ENCODE peak calls at places on chromosomes 13 and 19, in nine cellular contexts. One of them, this sample, is unnamed.

GRCh38 chr13:40146586-40147240 is 491.3 kb downstream of the COG6 start:
- DNase-seq in cardiac muscle cell: no peak
- DNase-seq in heart right ventricle: no peak
- DNase-seq in body of pancreas: no peak
- DNase-seq in AG10803: no peak
- DNase-seq in IMR-90: no peak
- DNase-seq in activated B cell treated with CpG ODN at 0.5 μM for 24 hours: no peak
- DNase-seq in adrenal gland: no peak
- DNase-seq in CD4-positive, alpha-beta T cell: no peak
- DNase-seq in this sample: no peak

GRCh38 chr19:39679056-39679790 is 23.5 kb downstream of the LGALS16 start:
- DNase-seq in IMR-90: no peak
- DNase-seq in body of pancreas: no peak
- DNase-seq in activated B cell treated with CpG ODN at 0.5 μM for 24 hours: no peak
- DNase-seq in heart right ventricle: peak; percentile 8
- DNase-seq in adrenal gland: peak; percentile 17
- DNase-seq in cardiac muscle cell: no peak
- DNase-seq in CD4-positive, alpha-beta T cell: no peak
- DNase-seq in AG10803: no peak
- DNase-seq in this sample: no peak

GRCh38 chr19:48249502-48250014 is 6.2 kb downstream of the CARD8 start:
- DNase-seq in activated B cell treated with CpG ODN at 0.5 μM for 24 hours: peak; percentile 41
- DNase-seq in body of pancreas: peak; percentile 58
- DNase-seq in cardiac muscle cell: peak; percentile 37
- DNase-seq in IMR-90: no peak
- DNase-seq in AG10803: no peak
- DNase-seq in heart right ventricle: peak; percentile 77
- DNase-seq in CD4-positive, alpha-beta T cell: peak; percentile 66
- DNase-seq in adrenal gland: peak; percentile 58
- DNase-seq in this sample: no peak

GRCh38 chr19:30214651-30215051 is 157.5 kb upstream of the ZNF536 start:
- DNase-seq in adrenal gland: no peak
- DNase-seq in heart right ventricle: no peak
- DNase-seq in cardiac muscle cell: no peak
- DNase-seq in activated B cell treated with CpG ODN at 0.5 μM for 24 hours: no peak
- DNase-seq in body of pancreas: no peak
- DNase-seq in AG10803: peak; percentile 58
- DNase-seq in IMR-90: no peak
- DNase-seq in CD4-positive, alpha-beta T cell: no peak
- DNase-seq in this sample: no peak

GRCh38 chr19:16825312-16826168 is 3.7 kb upstream of the SIN3B start:
- DNase-seq in CD4-positive, alpha-beta T cell: no peak
- DNase-seq in body of pancreas: peak; percentile 58
- DNase-seq in activated B cell treated with CpG ODN at 0.5 μM for 24 hours: no peak
- DNase-seq in adrenal gland: peak; percentile 74
- DNase-seq in IMR-90: peak; percentile 63
- DNase-seq in heart right ventricle: peak; percentile 70
- DNase-seq in cardiac muscle cell: peak; percentile 86
- DNase-seq in AG10803: no peak
- DNase-seq in this sample: no peak

GRCh38 chr19:38255759-38256052 is 468 bp downstream of the PPP1R14A start:
- DNase-seq in adrenal gland: peak; percentile 43
- DNase-seq in cardiac muscle cell: no peak
- DNase-seq in IMR-90: no peak
- DNase-seq in activated B cell treated with CpG ODN at 0.5 μM for 24 hours: no peak
- DNase-seq in heart right ventricle: no peak
- DNase-seq in AG10803: no peak
- DNase-seq in body of pancreas: no peak
- DNase-seq in CD4-positive, alpha-beta T cell: no peak
- DNase-seq in this sample: no peak

GRCh38 chr19:23436318-23436717 is 41.0 kb upstream of the ZNF91 start:
- DNase-seq in AG10803: no peak
- DNase-seq in CD4-positive, alpha-beta T cell: no peak
- DNase-seq in heart right ventricle: no peak
- DNase-seq in activated B cell treated with CpG ODN at 0.5 μM for 24 hours: no peak
- DNase-seq in IMR-90: no peak
- DNase-seq in adrenal gland: no peak
- DNase-seq in cardiac muscle cell: no peak
- DNase-seq in body of pancreas: no peak
- DNase-seq in this sample: no peak

GRCh38 chr19:1884719-1885334 is 469 bp downstream of the ABHD17A start:
- DNase-seq in CD4-positive, alpha-beta T cell: no peak
- DNase-seq in IMR-90: no peak
- DNase-seq in heart right ventricle: no peak
- DNase-seq in activated B cell treated with CpG ODN at 0.5 μM for 24 hours: no peak
- DNase-seq in cardiac muscle cell: no peak
- DNase-seq in adrenal gland: peak; percentile 43
- DNase-seq in AG10803: no peak
- DNase-seq in body of pancreas: no peak
- DNase-seq in this sample: no peak

GRCh38 chr19:14337510-14337909 is 43.7 kb upstream of the ADGRE5 start:
- DNase-seq in AG10803: no peak
- DNase-seq in CD4-positive, alpha-beta T cell: no peak
- DNase-seq in IMR-90: no peak
- DNase-seq in body of pancreas: no peak
- DNase-seq in cardiac muscle cell: peak; percentile 30
- DNase-seq in activated B cell treated with CpG ODN at 0.5 μM for 24 hours: no peak
- DNase-seq in heart right ventricle: no peak
- DNase-seq in adrenal gland: no peak
- DNase-seq in this sample: no peak

GRCh38 chr19:22026687-22027086 is 15.9 kb upstream of the ZNF208 start:
- DNase-seq in body of pancreas: no peak
- DNase-seq in heart right ventricle: no peak
- DNase-seq in cardiac muscle cell: no peak
- DNase-seq in IMR-90: no peak
- DNase-seq in adrenal gland: peak; percentile 55
- DNase-seq in CD4-positive, alpha-beta T cell: no peak
- DNase-seq in AG10803: no peak
- DNase-seq in activated B cell treated with CpG ODN at 0.5 μM for 24 hours: no peak
- DNase-seq in this sample: no peak

GRCh38 chr13:21546372-21546771 is 57.6 kb downstream of the MICU2 start:
- DNase-seq in heart right ventricle: no peak
- DNase-seq in body of pancreas: no peak
- DNase-seq in cardiac muscle cell: peak; percentile 32
- DNase-seq in activated B cell treated with CpG ODN at 0.5 μM for 24 hours: no peak
- DNase-seq in adrenal gland: no peak
- DNase-seq in AG10803: peak; percentile 60
- DNase-seq in CD4-positive, alpha-beta T cell: no peak
- DNase-seq in IMR-90: no peak
- DNase-seq in this sample: no peak

GRCh38 chr19:1818549-1819195 is 6.6 kb upstream of the ATP8B3 start:
- DNase-seq in body of pancreas: no peak
- DNase-seq in heart right ventricle: no peak
- DNase-seq in activated B cell treated with CpG ODN at 0.5 μM for 24 hours: no peak
- DNase-seq in CD4-positive, alpha-beta T cell: no peak
- DNase-seq in AG10803: no peak
- DNase-seq in adrenal gland: no peak
- DNase-seq in cardiac muscle cell: no peak
- DNase-seq in IMR-90: no peak
- DNase-seq in this sample: no peak

GRCh38 chr19:46579286-46579944 is 21.7 kb upstream of the CALM3 start:
- DNase-seq in heart right ventricle: no peak
- DNase-seq in body of pancreas: no peak
- DNase-seq in AG10803: no peak
- DNase-seq in cardiac muscle cell: peak; percentile 48
- DNase-seq in IMR-90: no peak
- DNase-seq in activated B cell treated with CpG ODN at 0.5 μM for 24 hours: no peak
- DNase-seq in adrenal gland: no peak
- DNase-seq in CD4-positive, alpha-beta T cell: peak; percentile 31
- DNase-seq in this sample: peak; percentile 66

GRCh38 chr19:6098574-6098973 is 11.7 kb downstream of the RFX2 start:
- DNase-seq in heart right ventricle: no peak
- DNase-seq in AG10803: peak; percentile 62
- DNase-seq in body of pancreas: no peak
- DNase-seq in IMR-90: no peak
- DNase-seq in CD4-positive, alpha-beta T cell: no peak
- DNase-seq in cardiac muscle cell: no peak
- DNase-seq in activated B cell treated with CpG ODN at 0.5 μM for 24 hours: no peak
- DNase-seq in adrenal gland: no peak
- DNase-seq in this sample: no peak

GRCh38 chr13:33931397-33931987 is 113.5 kb downstream of the RFC3 start:
- DNase-seq in body of pancreas: peak; percentile 34
- DNase-seq in adrenal gland: no peak
- DNase-seq in IMR-90: peak; percentile 53
- DNase-seq in cardiac muscle cell: peak; percentile 76
- DNase-seq in AG10803: peak; percentile 58
- DNase-seq in activated B cell treated with CpG ODN at 0.5 μM for 24 hours: no peak
- DNase-seq in CD4-positive, alpha-beta T cell: no peak
- DNase-seq in heart right ventricle: peak; percentile 28
- DNase-seq in this sample: no peak

GRCh38 chr19:5013761-5014160 is 44.8 kb downstream of the KDM4B start:
- DNase-seq in IMR-90: no peak
- DNase-seq in CD4-positive, alpha-beta T cell: no peak
- DNase-seq in body of pancreas: no peak
- DNase-seq in activated B cell treated with CpG ODN at 0.5 μM for 24 hours: no peak
- DNase-seq in AG10803: no peak
- DNase-seq in heart right ventricle: no peak
- DNase-seq in adrenal gland: no peak
- DNase-seq in cardiac muscle cell: no peak
- DNase-seq in this sample: no peak

GRCh38 chr13:33191425-33192221 is 93.9 kb downstream of the STARD13 start:
- DNase-seq in adrenal gland: peak; percentile 71
- DNase-seq in body of pancreas: no peak
- DNase-seq in AG10803: peak; percentile 55
- DNase-seq in cardiac muscle cell: no peak
- DNase-seq in CD4-positive, alpha-beta T cell: no peak
- DNase-seq in IMR-90: peak; percentile 75
- DNase-seq in activated B cell treated with CpG ODN at 0.5 μM for 24 hours: no peak
- DNase-seq in heart right ventricle: no peak
- DNase-seq in this sample: no peak

GRCh38 chr13:48962281-48962680 is 13.4 kb upstream of the FNDC3A start:
- DNase-seq in body of pancreas: no peak
- DNase-seq in heart right ventricle: no peak
- DNase-seq in activated B cell treated with CpG ODN at 0.5 μM for 24 hours: no peak
- DNase-seq in cardiac muscle cell: peak; percentile 19
- DNase-seq in IMR-90: peak; percentile 7
- DNase-seq in CD4-positive, alpha-beta T cell: no peak
- DNase-seq in AG10803: no peak
- DNase-seq in adrenal gland: no peak
- DNase-seq in this sample: no peak

DNA sequence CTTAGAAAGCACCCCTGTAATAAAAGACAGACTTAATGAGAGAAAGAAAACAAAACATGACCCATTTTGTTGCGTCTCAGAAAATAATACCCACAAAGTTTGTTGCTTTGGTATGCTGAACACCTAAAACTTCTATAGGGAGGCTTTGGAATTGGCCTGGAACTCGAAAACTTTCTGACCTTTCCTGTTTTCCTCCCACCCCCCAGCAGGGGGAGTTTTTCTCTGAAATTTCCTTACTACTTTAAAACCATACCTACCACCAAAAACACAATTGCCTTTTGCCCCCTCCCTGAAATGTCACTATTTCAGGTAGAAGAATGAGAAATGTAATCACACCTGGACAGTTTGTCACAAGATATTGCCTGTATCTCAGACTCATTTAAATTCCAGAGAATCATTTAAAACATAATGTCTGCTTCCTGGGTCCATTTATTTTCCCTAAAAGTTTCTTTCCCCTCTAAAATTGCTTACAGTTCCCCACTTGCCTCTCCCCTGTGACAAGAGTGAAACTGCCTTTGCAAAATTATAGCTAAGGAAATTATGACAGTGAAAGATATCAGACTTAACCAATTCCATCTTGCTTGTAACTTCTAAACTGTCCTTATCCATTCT is 2700.2 kb downstream of the PCDH9 start:
- DNase-seq in adrenal gland: peak; percentile 12
- DNase-seq in activated B cell treated with CpG ODN at 0.5 μM for 24 hours: no peak
- DNase-seq in cardiac muscle cell: peak; percentile 33
- DNase-seq in heart right ventricle: no peak
- DNase-seq in CD4-positive, alpha-beta T cell: no peak
- DNase-seq in body of pancreas: no peak
- DNase-seq in AG10803: no peak
- DNase-seq in IMR-90: no peak
- DNase-seq in this sample: no peak
- TF ChIP-seq CTCF in adrenal gland: peak; percentile 22
- TF ChIP-seq CTCF in activated B cell treated with CpG ODN at 0.5 μM for 24 hours: no peak
- TF ChIP-seq CTCF in cardiac muscle cell: peak; percentile 71
- TF ChIP-seq CTCF in heart right ventricle: no peak
- TF ChIP-seq CTCF in CD4-positive, alpha-beta T cell: peak; percentile 42
- TF ChIP-seq CTCF in body of pancreas: peak; percentile 34
- TF ChIP-seq CTCF in AG10803: peak; percentile 71
- TF ChIP-seq CTCF in IMR-90: peak; percentile 49
- TF ChIP-seq CTCF in this sample: peak; percentile 44

GRCh38 chr13:46052314-46053161 is at the start of gene ZC3H13:
- DNase-seq in heart right ventricle: peak; percentile 95
- DNase-seq in body of pancreas: peak; percentile 96
- DNase-seq in IMR-90: peak; percentile 96
- DNase-seq in cardiac muscle cell: peak; percentile 97
- DNase-seq in CD4-positive, alpha-beta T cell: peak; percentile 89
- DNase-seq in activated B cell treated with CpG ODN at 0.5 μM for 24 hours: peak; percentile 76
- DNase-seq in adrenal gland: peak; percentile 97
- DNase-seq in AG10803: peak; percentile 95
- DNase-seq in this sample: peak; percentile 41
- TF ChIP-seq CTCF in heart right ventricle: peak; percentile 50
- TF ChIP-seq CTCF in body of pancreas: peak; percentile 61
- TF ChIP-seq CTCF in IMR-90: peak; percentile 32
- TF ChIP-seq CTCF in cardiac muscle cell: peak; percentile 33
- TF ChIP-seq CTCF in CD4-positive, alpha-beta T cell: peak; percentile 48
- TF ChIP-seq CTCF in activated B cell treated with CpG ODN at 0.5 μM for 24 hours: no peak
- TF ChIP-seq CTCF in adrenal gland: peak; percentile 73
- TF ChIP-seq CTCF in AG10803: peak; percentile 40
- TF ChIP-seq CTCF in this sample: peak; percentile 11

DNA sequence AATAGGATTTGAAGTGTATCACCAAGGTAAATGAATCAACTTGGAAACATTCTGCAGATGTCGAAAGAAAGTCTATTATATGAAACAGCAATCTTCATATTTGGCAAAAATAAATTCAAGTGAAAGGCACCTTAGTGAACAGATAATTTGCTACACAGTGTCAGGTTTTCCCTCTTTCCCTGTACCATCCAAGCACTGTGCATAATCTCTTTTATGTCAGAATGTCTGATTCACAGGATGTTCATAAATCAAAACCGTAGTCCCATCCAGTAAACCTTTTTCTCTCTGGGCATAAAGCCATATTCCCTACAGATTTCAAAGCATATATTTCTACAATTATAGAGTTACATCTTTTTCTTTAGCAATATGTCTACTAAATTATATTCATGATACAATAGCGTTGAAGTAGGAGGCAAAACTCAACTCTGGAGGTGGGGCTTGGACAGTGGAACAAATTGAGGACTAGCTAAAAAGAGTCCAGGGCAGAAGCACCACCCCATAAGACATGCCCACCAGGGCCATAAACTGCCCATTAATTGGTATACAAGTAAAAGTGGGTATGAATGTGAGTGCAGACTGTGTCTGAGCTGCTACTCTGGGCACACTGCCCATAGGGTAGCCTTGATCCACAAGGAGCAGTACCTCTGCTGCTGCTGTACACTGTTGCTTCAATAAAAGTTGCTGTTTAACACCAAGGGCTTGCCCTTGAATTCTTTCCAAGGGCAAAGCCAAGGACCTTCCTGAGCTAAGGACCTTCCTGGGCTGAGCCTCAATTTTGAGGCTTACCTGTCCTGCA is 72.1 kb upstream of the MYCBP2 start:
- DNase-seq in IMR-90: no peak
- DNase-seq in heart right ventricle: no peak
- DNase-seq in AG10803: no peak
- DNase-seq in activated B cell treated with CpG ODN at 0.5 μM for 24 hours: no peak
- DNase-seq in body of pancreas: no peak
- DNase-seq in adrenal gland: peak; percentile 40
- DNase-seq in cardiac muscle cell: no peak
- DNase-seq in CD4-positive, alpha-beta T cell: no peak
- DNase-seq in this sample: no peak
- TF ChIP-seq CTCF in IMR-90: no peak
- TF ChIP-seq CTCF in heart right ventricle: no peak
- TF ChIP-seq CTCF in AG10803: no peak
- TF ChIP-seq CTCF in activated B cell treated with CpG ODN at 0.5 μM for 24 hours: no peak
- TF ChIP-seq CTCF in body of pancreas: no peak
- TF ChIP-seq CTCF in adrenal gland: no peak
- TF ChIP-seq CTCF in cardiac muscle cell: no peak
- TF ChIP-seq CTCF in CD4-positive, alpha-beta T cell: no peak
- TF ChIP-seq CTCF in this sample: no peak

GRCh38 chr13:44232729-44233128 is 140.9 kb upstream of the SERP2 start:
- DNase-seq in heart right ventricle: no peak
- DNase-seq in cardiac muscle cell: no peak
- DNase-seq in activated B cell treated with CpG ODN at 0.5 μM for 24 hours: no peak
- DNase-seq in adrenal gland: no peak
- DNase-seq in AG10803: no peak
- DNase-seq in IMR-90: no peak
- DNase-seq in body of pancreas: no peak
- DNase-seq in CD4-positive, alpha-beta T cell: no peak
- DNase-seq in this sample: no peak
- TF ChIP-seq CTCF in heart right ventricle: no peak
- TF ChIP-seq CTCF in cardiac muscle cell: no peak
- TF ChIP-seq CTCF in activated B cell treated with CpG ODN at 0.5 μM for 24 hours: no peak
- TF ChIP-seq CTCF in adrenal gland: no peak
- TF ChIP-seq CTCF in AG10803: no peak
- TF ChIP-seq CTCF in IMR-90: no peak
- TF ChIP-seq CTCF in body of pancreas: no peak
- TF ChIP-seq CTCF in CD4-positive, alpha-beta T cell: no peak
- TF ChIP-seq CTCF in this sample: no peak

This sample was measured in D721Med.